ENCODE peak calls at places on chromosomes 6 and 20, in four cellular contexts. S is epithelial cell of proximal tubule, W is breast epithelium, Y is bronchial epithelial cell. L is an unnamed sample.

GRCh38 chr6:89048985-89049384 is 31.6 kb upstream of the PNRC1 start:
- DNase-seq in S (no peak), W (no peak), Y (peak), L (no peak)

GRCh38 chr6:44576132-44576601 is 188.7 kb downstream of the CDC5L start:
- DNase-seq in S (no peak), W (no peak), Y (no peak), L (no peak)

GRCh38 chr20:62595491-62595890 is 46.8 kb upstream of the SLCO4A1 start:
- DNase-seq in S (no peak), W (no peak), Y (peak), L (no peak)

GRCh38 chr20:38255389-38255788 is 5.1 kb downstream of the KIAA1755 start:
- DNase-seq in S (no peak), W (no peak), Y (no peak), L (no peak)

GRCh38 chr6:3714768-3715167 is 36.7 kb downstream of the PXDC1 start:
- DNase-seq in S (no peak), W (no peak), Y (no peak), L (no peak)

GRCh38 chr6:65638047-65638831 is 68.8 kb downstream of the EYS start:
- DNase-seq in S (no peak), W (no peak), Y (no peak), L (no peak)

GRCh38 chr6:166415306-166415705 is 32.6 kb upstream of the MPC1 start:
- DNase-seq in S (no peak), W (no peak), Y (no peak), L (no peak)

GRCh38 chr6:97440590-97441176 is 157.7 kb upstream of the MMS22L start:
- DNase-seq in S (no peak), W (no peak), Y (peak), L (peak)

GRCh38 chr6:1240766-1241165 is 71.1 kb upstream of the FOXQ1 start:
- DNase-seq in S (peak), W (no peak), Y (peak), L (no peak)

GRCh38 chr6:90493332-90493731 is 93.5 kb downstream of the MAP3K7 start:
- DNase-seq in S (no peak), W (no peak), Y (peak), L (no peak)

GRCh38 chr6:157535354-157536217 is 154.6 kb downstream of the ZDHHC14 start:
- DNase-seq in S (peak), W (no peak), Y (peak), L (no peak)

GRCh38 chr6:37048851-37049734 is 43.6 kb downstream of the FGD2 start:
- DNase-seq in S (no peak), W (no peak), Y (peak), L (no peak)

GRCh38 chr20:47748851-47749250 is 36.4 kb downstream of the SULF2 start:
- DNase-seq in S (no peak), W (no peak), Y (no peak), L (no peak)

GRCh38 chr20:45775411-45775810 is 16.3 kb downstream of the WFDC3 start:
- DNase-seq in S (no peak), W (no peak), Y (no peak), L (no peak)

GRCh38 chr6:150312844-150313584 is 55.8 kb upstream of the IYD start:
- DNase-seq in S (no peak), W (no peak), Y (no peak), L (no peak)

GRCh38 chr20:309306-309840 is 12.0 kb downstream of the ZCCHC3 start:
- DNase-seq in S (no peak), W (no peak), Y (no peak), L (no peak)

GRCh38 chr6:133768656-133769295 is 120.1 kb upstream of the TCF21 start:
- DNase-seq in S (no peak), W (no peak), Y (peak), L (no peak)

GRCh38 chr6:137193256-137194070 is 20.0 kb upstream of the IL22RA2 start:
- DNase-seq in S (no peak), W (no peak), Y (no peak), L (no peak)

GRCh38 chr6:154848580-154848979 is 115.4 kb downstream of the SCAF8 start:
- DNase-seq in S (no peak), W (no peak), Y (no peak), L (no peak)

GRCh38 chr6:36840471-36841461 is 1.5 kb upstream of the CPNE5 start:
- DNase-seq in S (no peak), W (no peak), Y (no peak), L (peak)

GRCh38 chr6:117919775-117920492 is 12.9 kb downstream of the SLC35F1 start:
- DNase-seq in S (no peak), W (no peak), Y (no peak), L (peak)

GRCh38 chr6:97548354-97548753 is 265.3 kb upstream of the MMS22L start:
- DNase-seq in S (no peak), W (no peak), Y (no peak), L (no peak)

GRCh38 chr20:37081717-37082289 is 14.0 kb downstream of the RBL1 start:
- DNase-seq in S (no peak), W (no peak), Y (no peak), L (no peak)

GRCh38 chr20:63898882-63899558 is 4.1 kb downstream of the DNAJC5 start:
- DNase-seq in S (no peak), W (no peak), Y (no peak), L (no peak)

GRCh38 chr6:98847767-98848538 is 13.6 kb downstream of the POU3F2 start:
- DNase-seq in S (no peak), W (no peak), Y (no peak), L (no peak)

GRCh38 chr20:45861157-45862075 is 4.0 kb downstream of the ZSWIM3 start:
- DNase-seq in S (no peak), W (no peak), Y (no peak), L (no peak)

GRCh38 chr6:10451828-10452509 is 37.1 kb upstream of the TFAP2A start:
- DNase-seq in S (peak), W (peak), Y (peak), L (no peak)

GRCh38 chr6:95321106-95321505 is 256.2 kb upstream of the MANEA start:
- DNase-seq in S (no peak), W (no peak), Y (peak), L (no peak)

GRCh38 chr20:2626853-2627541 is 25.4 kb upstream of the NOP56 start:
- DNase-seq in S (peak), W (no peak), Y (peak), L (no peak)

GRCh38 chr6:41723178-41723935 is 12.1 kb downstream of the TFEB start:
- DNase-seq in S (no peak), W (peak), Y (peak), L (peak)

GRCh38 chr6:95589067-95589466 is 11.7 kb downstream of the MANEA start:
- DNase-seq in S (no peak), W (no peak), Y (no peak), L (no peak)

GRCh38 chr6:109816452-109817374 is 125.6 kb downstream of the FIG4 start:
- DNase-seq in S (no peak), W (no peak), Y (no peak), L (no peak)

GRCh38 chr20:35904982-35905663 is 49.2 kb downstream of the SCAND1 start:
- DNase-seq in S (no peak), W (no peak), Y (no peak), L (no peak)

GRCh38 chr6:112337209-112337638 is 9.9 kb upstream of the RFPL4B start:
- DNase-seq in S (peak), W (peak), Y (peak), L (peak)

GRCh38 chr6:3283241-3283640 is 24.5 kb downstream of the PSMG4 start:
- DNase-seq in S (no peak), W (no peak), Y (no peak), L (no peak)

GRCh38 chr6:166463363-166464067 is 80.8 kb upstream of the MPC1 start:
- DNase-seq in S (no peak), W (no peak), Y (no peak), L (no peak)

GRCh38 chr6:128438311-128438916 is 82.0 kb downstream of the PTPRK start:
- DNase-seq in S (no peak), W (no peak), Y (no peak), L (no peak)

GRCh38 chr20:57987659-57988058 is 240.8 kb downstream of the ANKRD60 start:
- DNase-seq in S (no peak), W (no peak), Y (no peak), L (no peak)

DNA sequence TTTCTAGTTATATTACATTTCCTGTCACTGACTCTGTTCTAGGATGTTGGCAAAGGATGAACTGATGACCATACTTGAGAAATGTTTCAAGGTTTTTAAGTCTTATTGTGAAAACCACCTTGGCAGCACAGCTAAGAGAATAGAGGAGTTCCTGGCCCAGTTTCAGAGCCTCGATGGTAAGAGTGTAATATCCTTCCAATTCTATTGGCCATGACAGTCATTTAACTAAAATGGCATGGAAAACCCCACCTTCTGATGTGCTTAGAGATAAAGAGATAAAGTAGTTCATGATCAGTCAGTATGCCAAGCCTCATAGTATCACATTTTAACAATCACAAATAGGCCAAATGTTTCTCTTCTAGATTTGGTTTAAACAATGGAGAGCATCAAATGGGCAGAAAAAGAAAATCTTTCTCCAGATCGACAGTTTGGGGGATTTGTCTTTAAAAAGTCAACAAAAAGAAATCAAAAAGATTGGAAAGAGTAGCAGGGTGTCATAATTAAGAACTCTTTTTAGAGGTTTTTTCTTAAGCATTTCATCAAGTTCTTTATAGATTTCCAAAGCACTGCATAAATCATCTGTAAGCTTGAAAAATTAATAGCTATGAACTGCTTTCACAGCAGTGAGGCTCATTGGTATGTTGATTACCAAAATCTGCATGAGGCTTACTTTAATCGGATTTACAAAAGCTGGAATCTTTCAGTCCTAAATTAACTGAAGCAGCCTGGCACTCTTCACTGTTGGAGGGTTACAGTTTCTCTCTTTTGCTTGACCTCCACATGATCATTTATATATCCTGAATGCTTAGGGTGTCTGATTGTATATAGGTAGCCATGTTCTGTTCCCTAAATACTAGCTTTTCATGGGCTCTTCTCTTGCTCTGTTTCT is 48.7 kb downstream of the AKIRIN2 start:
- DNase-seq in S (no peak), W (no peak), Y (no peak), L (no peak)
- H3K4me3 ChIP-seq in S (no peak), W (no peak), Y (no peak), L (no peak)

GRCh38 chr6:168884050-168884645 is 369.5 kb downstream of the THBS2 start:
- DNase-seq in S (no peak), W (no peak), Y (no peak), L (no peak)

GRCh38 chr6:168885196-168885595 is 368.4 kb downstream of the THBS2 start:
- DNase-seq in S (no peak), W (no peak), Y (no peak), L (no peak)

GRCh38 chr6:168885741-168886140 is 367.9 kb downstream of the THBS2 start:
- DNase-seq in S (no peak), W (no peak), Y (no peak), L (no peak)

GRCh38 chr6:168883410-168884049 is 370.1 kb downstream of the THBS2 start:
- DNase-seq in S (no peak), W (no peak), Y (no peak), L (no peak)

GRCh38 chr6:168884646-168885086 is 369.0 kb downstream of the THBS2 start:
- DNase-seq in S (no peak), W (peak), Y (peak), L (peak)
- H3K4me3 ChIP-seq in S (peak), W (peak), Y (no peak), L (peak)

DNA sequence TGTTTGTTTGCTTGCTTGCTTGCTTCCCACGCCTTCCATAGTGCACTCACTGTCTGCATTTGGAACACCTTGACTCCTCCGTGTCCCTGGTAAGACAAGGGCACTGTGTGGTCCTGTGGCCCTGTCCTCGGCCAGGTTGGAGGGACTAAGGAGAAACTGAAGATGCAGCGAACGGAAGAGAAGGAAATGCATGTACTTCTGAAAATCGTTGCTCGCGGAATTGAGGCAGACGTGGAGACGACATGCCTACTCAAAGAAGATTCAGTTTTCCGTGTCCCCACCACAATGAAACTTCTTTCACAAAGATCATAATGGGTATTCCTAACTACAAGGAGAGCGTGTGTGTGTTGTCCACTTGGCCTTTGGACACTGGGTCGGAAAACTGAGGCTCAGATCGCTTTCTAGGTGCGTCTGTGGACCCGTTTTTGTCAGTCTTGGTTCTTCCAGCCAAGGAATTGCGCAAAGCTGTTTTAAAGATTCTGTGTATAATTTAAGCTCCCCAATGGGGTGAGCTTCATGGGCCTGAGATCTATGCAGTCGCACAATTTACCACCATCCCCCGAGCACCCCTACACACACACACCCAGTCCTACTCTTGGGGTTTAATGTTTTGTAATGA is 120.4 kb upstream of the ZNF184 start:
- DNase-seq in S (no peak), W (no peak), Y (no peak), L (no peak)
- H3K4me3 ChIP-seq in S (peak), W (no peak), Y (peak), L (peak)

GRCh38 chr6:142845143-142845571 is 99.8 kb downstream of the HIVEP2 start:
- DNase-seq in S (no peak), W (no peak), Y (no peak), L (no peak)

GRCh38 chr6:142844065-142844755 is 100.8 kb downstream of the HIVEP2 start:
- DNase-seq in S (no peak), W (no peak), Y (no peak), L (no peak)

GRCh38 chr6:142841915-142842314 is 103.1 kb downstream of the HIVEP2 start:
- DNase-seq in S (no peak), W (no peak), Y (no peak), L (no peak)

GRCh38 chr6:142842423-142843261 is 102.3 kb downstream of the HIVEP2 start:
- DNase-seq in S (no peak), W (no peak), Y (peak), L (no peak)

DNA sequence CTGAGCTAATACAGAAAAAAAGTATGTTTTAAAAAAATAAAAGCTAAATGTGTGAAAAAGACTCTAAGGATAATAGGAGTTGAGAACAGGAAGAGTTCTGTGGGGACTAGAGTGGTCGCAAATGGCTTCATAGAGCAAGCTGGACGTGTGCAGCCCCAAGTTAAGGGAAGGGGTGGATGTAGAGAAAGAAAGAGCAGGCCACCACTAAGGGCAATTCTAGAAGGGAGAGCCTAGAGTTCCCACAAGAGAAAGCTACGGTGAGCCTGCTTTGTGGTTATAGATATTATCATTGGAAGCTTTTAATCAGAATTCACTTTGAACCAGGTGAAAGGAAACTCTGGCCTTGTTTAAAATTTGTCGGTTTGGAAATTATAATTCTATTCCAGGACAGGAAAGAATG is 101.6 kb downstream of the HIVEP2 start:
- DNase-seq in S (no peak), W (no peak), Y (no peak), L (no peak)
- H3K4me3 ChIP-seq in S (no peak), W (no peak), Y (no peak), L (peak)

DNA sequence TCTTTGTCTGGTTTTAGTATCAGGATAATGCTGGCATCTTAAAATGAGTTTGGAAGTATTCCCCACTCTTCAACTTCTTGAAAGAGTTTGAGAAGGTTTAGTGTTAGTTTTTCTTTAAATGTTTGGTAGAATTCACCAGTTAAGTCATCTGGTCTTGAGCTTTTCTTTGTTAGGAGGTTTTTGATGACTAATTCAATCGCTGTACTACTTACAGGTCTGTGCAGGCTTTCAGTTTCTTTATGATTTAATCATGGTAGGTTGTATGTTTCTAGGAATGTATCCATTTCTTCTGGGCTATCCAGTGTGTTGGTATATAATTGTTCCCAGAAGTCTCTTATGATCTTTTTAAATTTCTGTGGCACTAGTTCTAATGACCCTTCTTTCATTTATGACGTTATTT is 215.5 kb downstream of the LRFN2 start:
- DNase-seq in S (no peak), W (no peak), Y (peak), L (no peak)
- H3K4me3 ChIP-seq in S (no peak), W (no peak), Y (no peak), L (no peak)

DNA sequence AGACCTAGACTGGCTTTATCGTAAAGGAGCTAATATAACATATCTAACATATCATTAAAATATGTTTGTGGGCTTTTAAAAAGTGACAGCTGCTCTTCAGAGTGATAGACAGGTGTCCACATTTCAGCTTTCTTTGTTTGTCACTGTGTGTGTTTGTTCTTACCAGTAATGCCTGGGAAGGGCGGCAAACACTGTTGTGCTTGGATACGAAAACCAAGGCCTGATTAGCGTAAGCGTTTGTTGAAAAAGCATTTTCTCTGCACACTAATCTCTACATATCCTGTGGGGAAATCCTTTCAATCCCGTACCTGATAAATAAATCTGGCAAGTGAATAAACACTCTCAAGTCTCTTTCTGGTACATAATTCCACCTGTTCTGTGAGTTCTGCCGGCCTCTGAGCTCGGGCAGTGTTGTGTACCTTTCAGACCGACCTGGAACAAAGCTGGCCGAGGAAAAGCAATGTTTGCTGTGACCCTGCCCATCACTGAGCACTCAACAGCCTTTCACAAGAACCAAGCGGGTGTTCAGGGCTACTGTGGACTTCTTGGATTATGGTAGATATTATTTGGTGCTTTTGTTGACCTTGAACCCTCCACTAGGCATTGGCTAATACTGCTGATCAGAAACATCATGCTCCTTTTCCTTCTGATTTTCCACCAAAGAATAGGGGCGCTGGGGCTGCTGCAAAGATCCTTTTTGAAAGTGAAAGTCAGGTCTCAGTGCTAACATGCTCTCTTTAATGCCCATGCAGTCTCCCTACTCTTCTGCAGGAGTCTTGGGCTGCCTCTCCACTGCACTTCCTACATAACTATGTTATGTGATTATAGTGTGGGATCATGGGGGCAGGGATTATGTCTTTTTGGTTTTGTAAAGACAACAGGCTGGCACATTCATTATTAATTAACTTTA is 100.4 kb downstream of the CD83 start:
- DNase-seq in S (no peak), W (no peak), Y (no peak), L (no peak)
- H3K4me3 ChIP-seq in S (no peak), W (no peak), Y (no peak), L (no peak)

DNA sequence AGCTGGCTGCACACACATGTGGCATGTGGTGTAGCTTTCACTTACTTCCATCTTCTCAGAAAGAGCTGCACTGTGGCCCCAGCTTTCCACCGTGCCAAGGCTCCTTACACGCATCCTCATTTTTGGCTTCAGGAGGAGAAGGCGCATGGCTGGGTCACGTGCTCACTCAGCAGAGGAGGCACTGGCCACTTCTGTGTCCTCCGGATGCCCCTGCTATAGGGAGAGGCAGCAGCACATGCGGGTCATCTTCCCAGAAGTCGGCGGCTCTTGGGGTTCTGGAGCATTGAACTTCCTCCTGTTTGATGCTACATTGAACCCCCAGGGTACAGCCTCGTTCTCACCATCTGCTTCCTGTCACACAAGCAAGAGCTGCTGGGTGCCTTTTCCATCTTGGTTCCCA is 111.3 kb downstream of the FAM120B start:
- DNase-seq in S (no peak), W (no peak), Y (no peak), L (no peak)
- H3K4me3 ChIP-seq in S (no peak), W (no peak), Y (no peak), L (no peak)

GRCh38 chr6:16736856-16737255 is 24.4 kb downstream of the ATXN1 start:
- DNase-seq in S (no peak), W (no peak), Y (no peak), L (no peak)
- H3K4me3 ChIP-seq in S (no peak), W (no peak), Y (no peak), L (no peak)

L was measured in dorsolateral prefrontal cortex.